ENCODE peak calls at places on chromosomes 1 and 21, in five cellular contexts. R is K562, I is IMR-90, O is adrenal gland, P is suprapubic skin. H is an unnamed sample.
A peak's percentile ranks its signal among the peaks of the same experiment; 100 is the strongest.

GRCh38 chr1:1629430-1630190 is 2.4 kb upstream of the MMP23B start:
- DNase-seq in R (no peak), I (no peak), O (peak; percentile 27), P (no peak), H (no peak)

GRCh38 chr21:45950740-45951515 is 30.6 kb upstream of the COL6A1 start:
- DNase-seq in R (no peak), I (peak; percentile 48), O (no peak), P (no peak), H (no peak)

GRCh38 chr1:20792177-20792576 is 5.1 kb upstream of the HP1BP3 start:
- DNase-seq in R (no peak), I (peak; percentile 93), O (peak; percentile 55), P (no peak), H (no peak)

GRCh38 chr21:15063081-15063820 is 1.5 kb downstream of the NRIP1 start:
- DNase-seq in R (no peak), I (peak; percentile 18), O (no peak), P (no peak), H (no peak)

GRCh38 chr1:48869116-48869893 is 92.6 kb upstream of the BEND5 start:
- DNase-seq in R (no peak), I (no peak), O (no peak), P (no peak), H (no peak)

GRCh38 chr21:37915516-37915915 is 741 bp downstream of the KCNJ6 start:
- DNase-seq in R (no peak), I (no peak), O (no peak), P (no peak), H (no peak)

GRCh38 chr1:3315399-3315798 is 139.1 kb upstream of the ARHGEF16 start:
- DNase-seq in R (no peak), I (no peak), O (no peak), P (no peak), H (no peak)

GRCh38 chr21:39077816-39078215 is 105.4 kb downstream of the PSMG1 start:
- DNase-seq in R (no peak), I (no peak), O (no peak), P (no peak), H (no peak)

GRCh38 chr1:73359001-73359400 is 839.0 kb downstream of the LRRIQ3 start:
- DNase-seq in R (no peak), I (no peak), O (no peak), P (no peak), H (no peak)

GRCh38 chr21:27476696-27477095 is 509.8 kb upstream of the ADAMTS5 start:
- DNase-seq in R (no peak), I (peak; percentile 62), O (no peak), P (no peak), H (no peak)

GRCh38 chr1:155320661-155321576 is at the start of gene RUSC1:
- DNase-seq in R (peak; percentile 78), I (peak; percentile 49), O (peak; percentile 90), P (peak; percentile 90), H (peak; percentile 72)

GRCh38 chr21:40757366-40757765 is 89.6 kb downstream of the DSCAM start:
- DNase-seq in R (no peak), I (no peak), O (no peak), P (no peak), H (no peak)

GRCh38 chr1:157371211-157371610 is 181.1 kb downstream of the FCRL5 start:
- DNase-seq in R (no peak), I (no peak), O (no peak), P (no peak), H (no peak)

GRCh38 chr1:24894002-24894401 is 36.1 kb downstream of the RUNX3 start:
- DNase-seq in R (no peak), I (no peak), O (no peak), P (peak; percentile 66), H (no peak)

GRCh38 chr1:8423702-8424538 is 106.0 kb downstream of the SLC45A1 start:
- DNase-seq in R (peak; percentile 89), I (peak; percentile 65), O (peak; percentile 57), P (no peak), H (no peak)

GRCh38 chr21:26769613-26770188 is 75.5 kb downstream of the ADAMTS1 start:
- DNase-seq in R (no peak), I (peak; percentile 73), O (no peak), P (no peak), H (peak; percentile 39)

GRCh38 chr1:1347663-1348419 is 1.4 kb downstream of the DVL1 start:
- DNase-seq in R (peak; percentile 52), I (peak; percentile 25), O (no peak), P (no peak), H (no peak)

GRCh38 chr1:98201640-98202039 is 280.8 kb upstream of the DPYD start:
- DNase-seq in R (no peak), I (peak; percentile 96), O (no peak), P (no peak), H (no peak)

GRCh38 chr1:30890502-30891222 is 17.9 kb downstream of the SDC3 start:
- DNase-seq in R (no peak), I (no peak), O (no peak), P (no peak), H (no peak)

GRCh38 chr1:197862671-197863070 is 39.8 kb upstream of the C1orf53 start:
- DNase-seq in R (no peak), I (peak; percentile 12), O (no peak), P (no peak), H (no peak)

GRCh38 chr1:40820251-40820797 is 36.7 kb downstream of the KCNQ4 start:
- DNase-seq in R (peak; percentile 77), I (no peak), O (no peak), P (no peak), H (no peak)

GRCh38 chr1:29635501-29636263 is 399.4 kb downstream of the PTPRU start:
- DNase-seq in R (no peak), I (no peak), O (no peak), P (peak; percentile 45), H (no peak)

GRCh38 chr1:2083666-2084065 is 33.5 kb downstream of the PRKCZ start:
- DNase-seq in R (no peak), I (no peak), O (no peak), P (no peak), H (no peak)

GRCh38 chr1:63363014-63363413 is 4.4 kb upstream of the ALG6 start:
- DNase-seq in R (no peak), I (no peak), O (no peak), P (no peak), H (no peak)

GRCh38 chr1:177429234-177429633 is 258.5 kb downstream of the BRINP2 start:
- DNase-seq in R (no peak), I (no peak), O (no peak), P (no peak), H (no peak)

GRCh38 chr1:80251591-80251990 is 1245.1 kb upstream of the ADGRL4 start:
- DNase-seq in R (no peak), I (no peak), O (no peak), P (no peak), H (no peak)

GRCh38 chr1:193234523-193234922 is 48.1 kb upstream of the B3GALT2 start:
- DNase-seq in R (no peak), I (no peak), O (no peak), P (no peak), H (no peak)

GRCh38 chr1:204181116-204181515 is 15.0 kb upstream of the REN start:
- DNase-seq in R (no peak), I (no peak), O (no peak), P (no peak), H (no peak)

GRCh38 chr21:28636988-28637691 is 355.5 kb downstream of the LTN1 start:
- DNase-seq in R (no peak), I (peak; percentile 94), O (no peak), P (no peak), H (no peak)

GRCh38 chr21:46006547-46007497 is 25.3 kb downstream of the COL6A1 start:
- DNase-seq in R (no peak), I (no peak), O (peak; percentile 18), P (no peak), H (no peak)

GRCh38 chr1:56645663-56646330 is 683 bp downstream of the PRKAA2 start:
- DNase-seq in R (no peak), I (no peak), O (peak; percentile 16), P (no peak), H (no peak)

GRCh38 chr1:196078691-196079090 is 529.5 kb downstream of the KCNT2 start:
- DNase-seq in R (no peak), I (peak; percentile 18), O (no peak), P (no peak), H (no peak)

GRCh38 chr1:108079550-108079949 is 114.6 kb upstream of the VAV3 start:
- DNase-seq in R (peak; percentile 77), I (no peak), O (no peak), P (no peak), H (no peak)

GRCh38 chr21:37561506-37561905 is 194.9 kb downstream of the DYRK1A start:
- DNase-seq in R (no peak), I (no peak), O (no peak), P (no peak), H (no peak)

GRCh38 chr1:154512760-154513159 is 10.5 kb upstream of the SHE start:
- DNase-seq in R (no peak), I (no peak), O (no peak), P (no peak), H (no peak)

GRCh38 chr1:174243451-174244000 is 84.2 kb downstream of the RABGAP1L start:
- DNase-seq in R (no peak), I (peak; percentile 12), O (no peak), P (no peak), H (no peak)

GRCh38 chr1:59219926-59220325 is 77.0 kb upstream of the FGGY start:
- DNase-seq in R (no peak), I (peak; percentile 50), O (no peak), P (no peak), H (no peak)
- TF ChIP-seq POLR2A in R (no peak), I (no peak), O (no peak), P (no peak), H (no peak)

DNA sequence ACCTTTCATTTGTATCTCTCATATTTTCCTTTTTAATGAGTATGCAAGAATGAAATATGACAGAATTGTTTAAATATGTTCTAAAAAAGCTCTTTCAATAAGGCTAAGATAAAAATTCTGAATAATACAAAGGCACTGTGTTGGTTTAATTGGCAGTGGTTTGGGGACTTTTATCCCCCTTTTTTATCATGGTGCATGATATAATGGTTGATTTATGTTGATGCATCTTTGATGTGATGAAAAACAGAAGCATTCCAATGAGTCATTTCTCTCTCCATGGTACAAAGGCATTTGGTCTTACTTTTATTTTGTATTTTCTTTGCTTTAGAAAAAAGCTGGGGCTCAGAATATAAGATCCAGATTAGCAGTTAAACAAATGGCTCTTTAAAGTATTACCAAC is 127.2 kb upstream of the GREM2 start:
- DNase-seq in R (no peak), I (no peak), O (no peak), P (no peak), H (no peak)
- H3K27ac ChIP-seq in R (no peak overlapping the region), I (no peak overlapping the region), O (no peak overlapping the region), P (no peak overlapping the region), H (no peak overlapping the region)

DNA sequence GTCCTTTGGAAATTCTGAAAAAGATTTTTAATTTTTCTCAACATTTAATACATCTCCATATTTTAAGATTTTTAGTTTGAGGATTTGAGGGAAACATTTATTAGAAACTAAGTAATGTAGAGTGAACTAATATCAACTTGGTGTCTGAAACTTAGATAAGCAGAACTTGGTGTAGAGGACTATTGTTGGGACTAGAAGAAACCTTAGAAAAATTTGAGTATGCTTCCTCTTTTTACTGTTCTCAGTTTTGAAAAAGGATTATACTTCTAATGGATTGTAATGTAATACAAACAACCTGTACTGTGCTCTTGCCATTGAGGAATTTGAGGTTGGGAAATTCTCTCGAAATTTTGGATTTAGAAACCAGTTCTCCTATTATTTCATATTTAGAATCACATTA is 2.4 kb downstream of the FNBP1L start:
- DNase-seq in R (no peak), I (no peak), O (no peak), P (no peak), H (no peak)
- TF ChIP-seq POLR2A in R (no peak), I (no peak), O (no peak), P (no peak), H (no peak)

GRCh38 chr1:160643138-160643537 is 3.7 kb downstream of the SLAMF1 start:
- DNase-seq in R (no peak), I (no peak), O (no peak), P (no peak), H (no peak)
- H3K27ac ChIP-seq in R (no peak overlapping the region), I (no peak overlapping the region), O (no peak overlapping the region), P (no peak overlapping the region), H (no peak overlapping the region)

H was measured in tibial nerve.